ENCODE peak calls at places on chromosomes 12 and 14, in seven cellular contexts. R is IMR-90, B is cardiac muscle cell, C is astrocyte, H is mucosa of descending colon, U is BJ, E is brain microvascular endothelial cell. I is an unnamed sample.

GRCh38 chr14:52080817-52081755 is 12.2 kb upstream of the NID2 start:
- DNase-seq in R (peak; percentile 96), U (peak; percentile 81), C (peak; percentile 96), B (peak; percentile 94), H (no peak), E (peak; percentile 96), I (peak; percentile 85)

GRCh38 chr12:39236994-39237393 is 205.9 kb downstream of the KIF21A start:
- DNase-seq in E (peak; percentile 4), U (no peak), C (peak; percentile 87), B (peak; percentile 83), H (no peak), R (no peak), I (peak; percentile 96)

GRCh38 chr12:3042394-3042793 is 34.8 kb upstream of the TSPAN9 start:
- DNase-seq in H (no peak), E (no peak), C (no peak), B (no peak), R (no peak), U (no peak), I (no peak)

GRCh38 chr12:9636807-9637206 is 29.1 kb upstream of the KLRB1 start:
- DNase-seq in B (no peak), E (no peak), H (no peak), R (no peak), U (no peak), C (no peak), I (no peak)

GRCh38 chr14:88326352-88327103 is 3.5 kb upstream of the KCNK10 start:
- DNase-seq in H (no peak), E (no peak), B (no peak), R (no peak), U (no peak), C (no peak), I (no peak)

GRCh38 chr14:20454645-20455354 is at the start of the genes APEX1 and OSGEP:
- DNase-seq in H (peak; percentile 96), U (peak; percentile 93), C (peak; percentile 96), B (peak; percentile 100), E (peak; percentile 99), R (peak; percentile 99), I (peak; percentile 95)

GRCh38 chr12:131983026-131983425 is 33.3 kb downstream of the EP400 start:
- DNase-seq in B (no peak), C (no peak), U (no peak), H (no peak), R (no peak), E (no peak), I (no peak)

GRCh38 chr14:23539209-23539866 is 12.2 kb downstream of the ZFHX2 start:
- DNase-seq in R (peak; percentile 28), E (peak; percentile 17), C (no peak), U (no peak), B (peak; percentile 59), H (no peak), I (peak; percentile 32)

GRCh38 chr12:32918890-32919791 is 22.6 kb upstream of the PKP2 start:
- DNase-seq in C (peak; percentile 97), H (no peak), E (peak; percentile 80), B (peak; percentile 66), U (no peak), R (peak; percentile 27), I (peak; percentile 90)

GRCh38 chr12:114902665-114903393 is 218.9 kb upstream of the TBX3 start:
- DNase-seq in U (peak; percentile 85), H (no peak), E (peak; percentile 45), R (peak; percentile 96), C (peak; percentile 82), B (peak; percentile 68), I (no peak)

GRCh38 chr14:70823281-70823680 is 14.0 kb upstream of the MAP3K9 start:
- DNase-seq in C (no peak), H (no peak), R (no peak), E (no peak), B (no peak), U (no peak), I (no peak)

GRCh38 chr14:79334272-79334671 is 877.0 kb downstream of the DIO2 start:
- DNase-seq in B (no peak), C (no peak), U (no peak), E (no peak), R (no peak), H (no peak), I (no peak)

GRCh38 chr12:100790558-100790957 is 4.0 kb upstream of the ANO4 start:
- DNase-seq in U (no peak), H (no peak), R (no peak), B (no peak), C (no peak), E (no peak), I (no peak)

GRCh38 chr12:124321556-124322270 is 26.8 kb downstream of the RFLNA start:
- DNase-seq in R (peak; percentile 19), C (peak; percentile 18), U (no peak), B (peak; percentile 29), E (peak; percentile 25), H (peak; percentile 31), I (peak; percentile 15)

GRCh38 chr12:124975276-124975675 is 13.7 kb downstream of the DHX37 start:
- DNase-seq in H (no peak), R (no peak), C (no peak), U (no peak), B (no peak), E (no peak), I (no peak)

GRCh38 chr12:122871851-122872785 is 23.8 kb downstream of the VPS37B start:
- DNase-seq in R (peak; percentile 88), C (peak; percentile 79), U (no peak), B (peak; percentile 73), H (peak; percentile 77), E (peak; percentile 69), I (peak; percentile 88)

GRCh38 chr12:52097045-52097666 is 17.7 kb downstream of the SMIM41 start:
- DNase-seq in H (no peak), B (no peak), U (no peak), C (no peak), E (no peak), R (no peak), I (no peak)

GRCh38 chr12:94427520-94428381 is 31.9 kb downstream of the CEP83 start:
- DNase-seq in R (peak; percentile 82), B (peak; percentile 93), C (peak; percentile 87), U (peak; percentile 54), E (peak; percentile 40), H (no peak), I (no peak)

GRCh38 chr14:65208548-65208947 is 106.2 kb upstream of the MAX start:
- DNase-seq in U (no peak), B (no peak), R (no peak), E (no peak), C (no peak), H (no peak), I (no peak)

GRCh38 chr14:96567289-96567899 is 65.2 kb downstream of the PAPOLA start:
- DNase-seq in E (peak; percentile 50), R (peak; percentile 50), H (no peak), U (no peak), B (peak; percentile 65), C (peak; percentile 13), I (peak; percentile 32)

GRCh38 chr12:56346663-56347062 is 8.0 kb downstream of the IL23A start:
- DNase-seq in H (no peak), E (no peak), R (no peak), C (no peak), B (no peak), U (no peak), I (no peak)

GRCh38 chr12:56351325-56351724 is 8.6 kb downstream of the STAT2 start:
- DNase-seq in H (no peak), R (no peak), C (no peak), E (no peak), B (no peak), U (no peak), I (no peak)

GRCh38 chr12:56350662-56351061 is 9.2 kb downstream of the STAT2 start:
- DNase-seq in C (no peak), H (no peak), U (no peak), E (no peak), R (no peak), B (no peak), I (no peak)

GRCh38 chr12:56348776-56349175 is 10.1 kb downstream of the IL23A start:
- DNase-seq in E (no peak), C (no peak), B (no peak), H (no peak), R (no peak), U (no peak), I (no peak)
- H3K36me3 ChIP-seq in E (peaks cover 84% of the 10 kb centered on the region), C (peaks cover 34% of the 10 kb centered on the region), B (peaks cover 43% of the 10 kb centered on the region), H (peaks cover 20% of the 10 kb centered on the region), R (peaks cover 72% of the 10 kb centered on the region), U (peaks cover 50% of the 10 kb centered on the region), I (peaks cover 26% of the 10 kb centered on the region)

DNA sequence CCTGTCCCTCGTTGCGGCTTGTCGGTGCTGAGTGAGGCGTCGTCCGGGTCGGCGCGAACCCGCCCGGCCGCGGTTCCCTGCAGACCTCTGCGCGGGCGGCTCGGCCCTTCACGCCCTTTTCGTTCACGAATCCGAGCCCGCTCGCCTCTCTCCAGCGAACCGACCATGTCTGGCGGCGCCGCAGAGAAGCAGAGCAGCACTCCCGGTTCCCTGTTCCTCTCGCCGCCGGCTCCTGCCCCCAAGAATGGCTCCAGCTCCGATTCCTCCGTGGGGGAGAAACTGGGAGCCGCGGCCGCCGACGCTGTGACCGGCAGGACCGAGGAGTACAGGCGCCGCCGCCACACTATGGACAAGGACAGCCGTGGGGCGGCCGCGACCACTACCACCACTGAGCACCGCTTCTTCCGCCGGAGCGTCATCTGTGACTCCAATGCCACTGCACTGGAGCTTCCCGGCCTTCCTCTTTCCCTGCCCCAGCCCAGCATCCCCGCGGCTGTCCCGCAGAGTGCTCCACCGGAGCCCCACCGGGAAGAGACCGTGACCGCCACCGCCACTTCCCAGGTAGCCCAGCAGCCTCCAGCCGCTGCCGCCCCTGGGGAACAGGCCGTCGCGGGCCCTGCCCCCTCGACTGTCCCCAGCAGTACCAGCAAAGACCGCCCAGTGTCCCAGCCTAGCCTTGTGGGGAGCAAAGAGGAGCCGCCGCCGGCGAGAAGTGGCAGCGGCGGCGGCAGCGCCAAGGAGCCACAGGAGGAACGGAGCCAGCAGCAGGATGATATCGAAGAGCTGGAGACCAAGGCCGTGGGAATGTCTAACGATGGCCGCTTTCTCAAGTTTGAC is 1.2 kb downstream of the WNK1 start:
- DNase-seq in R (no peak), E (no peak), C (no peak), B (peak; percentile 32), H (peak; percentile 74), U (no peak), I (no peak)
- TF ChIP-seq CTCF in R (no peak), E (no peak), C (no peak), B (no peak), H (no peak), U (no peak), I (no peak)

DNA sequence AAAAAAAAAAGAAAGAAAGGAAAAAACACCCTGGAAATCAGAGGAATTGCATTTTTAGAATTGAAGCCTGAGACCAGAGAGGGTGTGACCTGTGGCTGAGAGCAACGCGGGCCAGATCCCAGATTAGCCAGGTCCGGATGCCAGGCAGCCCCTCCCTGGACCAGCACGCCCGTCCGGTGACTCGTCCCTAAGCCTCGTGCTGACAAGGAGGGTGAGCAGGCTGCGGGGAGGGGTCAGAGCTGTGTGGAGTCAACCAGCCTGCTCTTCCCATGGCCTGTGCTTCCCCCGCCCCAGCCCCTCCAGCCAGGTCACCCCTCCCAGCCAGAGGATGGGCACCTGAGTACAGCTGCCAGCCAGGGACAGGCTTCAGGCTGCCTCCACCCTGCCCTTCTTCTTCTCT is 4.2 kb upstream of the KLC1 start:
- DNase-seq in U (no peak), R (peak; percentile 66), H (peak; percentile 68), C (peak; percentile 56), E (peak; percentile 34), B (peak; percentile 47), I (peak; percentile 80)
- H3K4me3 ChIP-seq in U (no peak overlapping the region), R (no peak overlapping the region), H (no peak overlapping the region), C (no peak overlapping the region), E (no peak overlapping the region), B (no peak overlapping the region), I (no peak overlapping the region)

DNA sequence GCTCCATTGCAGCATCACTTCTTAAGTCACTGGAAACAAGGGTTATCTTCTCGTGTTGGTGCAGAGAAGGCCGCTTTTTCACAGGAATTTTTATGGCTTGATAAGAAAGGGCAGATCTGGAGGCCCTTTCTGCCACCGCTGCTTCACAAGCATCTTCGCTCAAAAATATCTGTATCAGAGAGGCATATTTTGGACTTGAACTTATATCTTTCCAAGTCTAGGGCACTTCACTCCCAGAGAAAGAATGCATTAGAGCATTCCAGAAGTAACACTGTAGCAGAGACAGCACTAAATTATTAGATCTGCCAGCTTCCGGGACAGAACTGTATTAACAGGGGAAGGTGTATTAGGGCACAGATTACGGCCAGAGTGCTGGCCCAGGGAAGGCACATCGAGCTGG is 151.7 kb upstream of the AMIGO2 start:
- DNase-seq in H (no peak), C (peak; percentile 6), U (no peak), B (no peak), R (peak; percentile 12), E (no peak), I (no peak)
- H3K36me3 ChIP-seq in H (no peaks in the 10 kb centered on the region), C (no peaks in the 10 kb centered on the region), U (peaks cover 4% of the 10 kb centered on the region), B (no peaks in the 10 kb centered on the region), R (no peaks in the 10 kb centered on the region), E (no peaks in the 10 kb centered on the region), I (no peaks in the 10 kb centered on the region)